ENCODE peak calls at places on chromosome 14, in seven cellular contexts. H, V, I, C, Q, P and U are unnamed samples.

GRCh38 chr14:23148596-23149249 is 29.7 kb upstream of the CEBPE start:
- DNase-seq in Q (no peak), C (no peak), H (no peak), P (no peak), V (no peak), I (no peak), U (no peak)

GRCh38 chr14:95250936-95251335 is 68.8 kb downstream of the CLMN start:
- DNase-seq in I (no peak), Q (no peak), H (no peak), P (no peak), V (no peak), C (no peak), U (no peak)

GRCh38 chr14:50001146-50001998 is 108.5 kb downstream of the ARF6 start:
- DNase-seq in Q (peak; percentile 86), I (no peak), V (peak; percentile 70), P (peak; percentile 63), C (peak; percentile 20), H (peak; percentile 61), U (no peak)

GRCh38 chr14:61388173-61388975 is 67.0 kb downstream of the PRKCH start:
- DNase-seq in Q (no peak), P (no peak), C (no peak), I (no peak), V (no peak), H (no peak), U (peak; percentile 86)

GRCh38 chr14:72902802-72903530 is 9.1 kb upstream of the DPF3 start:
- DNase-seq in H (no peak), P (no peak), Q (no peak), C (no peak), I (no peak), V (no peak), U (no peak)

GRCh38 chr14:94373708-94374107 is 14.7 kb downstream of the SERPINA1 start:
- DNase-seq in C (no peak), Q (no peak), I (no peak), P (no peak), H (peak; percentile 31), V (peak; percentile 97), U (no peak)

GRCh38 chr14:35244542-35244941 is 47.6 kb upstream of the PSMA6 start:
- DNase-seq in Q (no peak), H (no peak), V (no peak), P (no peak), I (no peak), C (no peak), U (no peak)

GRCh38 chr14:74860899-74861733 is 14.8 kb downstream of the PROX2 start:
- DNase-seq in C (peak; percentile 95), P (peak; percentile 79), Q (peak; percentile 77), I (peak; percentile 82), V (peak; percentile 80), H (peak; percentile 82), U (no peak)

GRCh38 chr14:57402173-57402852 is 11.9 kb downstream of the NAA30 start:
- DNase-seq in I (no peak), P (no peak), C (no peak), Q (no peak), H (no peak), V (no peak), U (no peak)

GRCh38 chr14:37032863-37033262 is 139.5 kb downstream of the SLC25A21 start:
- DNase-seq in I (no peak), H (no peak), V (no peak), P (no peak), Q (no peak), C (no peak), U (no peak)

GRCh38 chr14:37034410-37035285 is 137.8 kb downstream of the SLC25A21 start:
- DNase-seq in Q (no peak), P (no peak), I (no peak), C (no peak), H (no peak), V (peak; percentile 20), U (no peak)

GRCh38 chr14:37037636-37038387 is 134.6 kb downstream of the SLC25A21 start:
- DNase-seq in Q (peak; percentile 66), C (no peak), H (no peak), V (no peak), P (no peak), I (no peak), U (no peak)

GRCh38 chr14:37035401-37035800 is 137.0 kb downstream of the SLC25A21 start:
- DNase-seq in Q (no peak), V (no peak), H (no peak), I (no peak), P (no peak), C (no peak), U (no peak)

GRCh38 chr14:37036669-37037341 is 135.6 kb downstream of the SLC25A21 start:
- DNase-seq in V (peak; percentile 41), I (no peak), Q (peak; percentile 33), H (no peak), C (no peak), P (no peak), U (no peak)
- TF ChIP-seq USF2 in V (no peak), I (no peak), Q (no peak), H (no peak), C (no peak), P (no peak), U (no peak)

GRCh38 chr14:21041676-21042433 is at the start of gene RNASE7:
- DNase-seq in C (no peak), I (no peak), Q (no peak), P (no peak), V (peak; percentile 54), H (no peak), U (no peak)
- TF ChIP-seq USF2 in C (no peak), I (no peak), Q (no peak), P (no peak), V (peak; percentile 52), H (no peak), U (no peak)

DNA sequence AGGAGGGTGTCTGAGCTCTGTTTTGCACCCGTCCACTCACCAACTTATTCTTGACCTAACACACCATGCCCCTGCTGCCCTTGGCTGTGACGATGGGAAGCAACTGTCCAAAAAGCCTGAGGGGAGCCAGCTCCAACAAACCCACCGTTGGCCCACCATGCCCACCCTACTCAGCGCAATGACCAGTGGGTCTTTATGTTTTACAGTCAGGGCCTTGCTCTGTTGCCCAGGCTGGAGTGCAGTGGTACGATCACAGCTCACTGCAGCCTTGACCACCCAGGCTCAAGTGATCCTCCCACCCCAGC is 160.3 kb downstream of the ZFP36L1 start:
- DNase-seq in H (no peak), P (no peak), V (no peak), I (no peak), Q (no peak), C (no peak), U (no peak)
- TF ChIP-seq USF2 in H (no peak), P (no peak), V (no peak), I (no peak), Q (no peak), C (no peak), U (no peak)

GRCh38 chr14:28952161-28952560 is 185.6 kb downstream of the FOXG1 start:
- DNase-seq in P (no peak), I (no peak), V (no peak), Q (no peak), H (no peak), C (no peak), U (no peak)

GRCh38 chr14:28952707-28953106 is 186.1 kb downstream of the FOXG1 start:
- DNase-seq in P (no peak), C (no peak), H (no peak), Q (no peak), I (no peak), V (no peak), U (no peak)

GRCh38 chr14:28946267-28946666 is 179.7 kb downstream of the FOXG1 start:
- DNase-seq in P (no peak), H (no peak), C (no peak), I (no peak), V (no peak), Q (no peak), U (no peak)

GRCh38 chr14:28954025-28954424 is 187.4 kb downstream of the FOXG1 start:
- DNase-seq in Q (no peak), V (no peak), C (no peak), I (no peak), H (no peak), P (no peak), U (no peak)

GRCh38 chr14:28949503-28949902 is 182.9 kb downstream of the FOXG1 start:
- DNase-seq in P (no peak), H (no peak), Q (no peak), V (no peak), C (no peak), I (no peak), U (no peak)
- TF ChIP-seq USF2 in P (no peak), H (no peak), Q (no peak), V (no peak), C (no peak), I (no peak), U (no peak)

GRCh38 chr14:98189521-98189920 is 1082.5 kb downstream of the BCL11B start:
- DNase-seq in V (no peak), P (no peak), C (no peak), I (no peak), Q (no peak), H (no peak), U (no peak)
- TF ChIP-seq USF2 in V (no peak), P (no peak), C (no peak), I (no peak), Q (no peak), H (no peak), U (no peak)

DNA sequence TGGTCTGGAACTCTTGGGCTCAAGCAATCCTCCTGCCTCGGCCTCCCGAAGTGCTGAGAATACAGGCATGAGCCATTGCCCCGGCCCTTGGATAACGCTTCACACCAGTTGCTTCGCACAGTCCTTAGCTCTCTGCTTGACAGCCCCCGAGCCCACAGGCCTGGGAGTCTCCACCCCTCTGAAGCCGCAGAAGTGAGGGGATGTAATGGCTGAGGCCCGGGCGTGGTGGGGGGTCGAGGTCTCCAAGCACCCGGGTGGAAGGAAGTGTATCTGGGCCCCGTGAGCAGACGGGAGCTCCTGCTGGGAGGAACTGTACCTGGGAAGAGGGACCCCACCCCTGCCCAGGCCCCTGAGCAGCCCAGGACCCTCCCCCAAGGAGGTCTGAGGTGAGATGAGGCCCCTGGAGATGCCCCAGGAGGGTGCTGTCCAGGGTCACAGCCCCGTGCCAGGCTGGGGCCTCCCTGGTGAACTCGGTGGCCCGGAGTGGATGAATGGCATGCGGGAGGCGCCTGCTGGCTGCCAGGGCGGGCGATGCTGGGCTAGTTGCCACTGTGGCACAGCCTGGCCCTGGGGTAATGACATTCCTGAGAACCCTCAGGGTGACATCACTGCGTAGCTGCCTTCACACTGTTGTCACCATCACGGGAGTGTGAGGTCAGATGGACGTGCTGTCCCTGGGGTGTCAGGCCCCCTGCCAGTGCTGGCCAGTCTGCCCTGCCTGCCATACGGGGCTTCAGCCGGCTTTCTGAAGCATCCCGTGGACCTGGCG is 48.9 kb downstream of the KIF26A start:
- DNase-seq in C (no peak), V (no peak), Q (no peak), H (no peak), I (no peak), P (no peak), U (no peak)
- TF ChIP-seq USF2 in C (no peak), V (no peak), Q (no peak), H (no peak), I (no peak), P (no peak), U (no peak)